ENCODE peak calls at places on chromosomes 5 and 9, in four cellular contexts. B is H1, F is HepG2, Z is K562. D is an unnamed sample.
A peak's percentile ranks its signal among the peaks of the same experiment; 100 is the strongest.

GRCh38 chr5:54701179-54701578 is 183.6 kb downstream of the SNX18 start:
- DNase-seq in B (no peak), F (no peak), Z (no peak), D (no peak)

GRCh38 chr9:106731910-106732309 is 131.1 kb upstream of the ZNF462 start:
- DNase-seq in B (no peak), F (no peak), Z (no peak), D (no peak)

GRCh38 chr5:123156577-123157296 is 67.7 kb downstream of the PRDM6 start:
- DNase-seq in B (no peak), F (no peak), Z (no peak), D (no peak)

GRCh38 chr5:126919566-126919965 is 110.8 kb downstream of the MARCHF3 start:
- DNase-seq in B (no peak), F (no peak), Z (no peak), D (peak; percentile 64)

GRCh38 chr9:94717656-94718225 is 8.8 kb upstream of the AOPEP start:
- DNase-seq in B (no peak), F (no peak), Z (no peak), D (no peak)

GRCh38 chr5:110159202-110159601 is 469.5 kb downstream of the MAN2A1 start:
- DNase-seq in B (no peak), F (no peak), Z (no peak), D (no peak)

GRCh38 chr5:9604416-9604815 is 25.7 kb downstream of the TAS2R1 start:
- DNase-seq in B (no peak), F (no peak), Z (no peak), D (no peak)

GRCh38 chr5:54249210-54250028 is 61.0 kb downstream of the ARL15 start:
- DNase-seq in B (no peak), F (no peak), Z (peak; percentile 29), D (no peak)

GRCh38 chr9:131723632-131724031 is 16.2 kb downstream of the RAPGEF1 start:
- DNase-seq in B (no peak), F (no peak), Z (no peak), D (no peak)

GRCh38 chr5:73447234-73448071 is 1.1 kb downstream of the FOXD1 start:
- DNase-seq in B (no peak), F (no peak), Z (peak; percentile 68), D (peak; percentile 41)

GRCh38 chr5:142390303-142390840 is 65.6 kb upstream of the SPRY4 start:
- DNase-seq in B (no peak), F (no peak), Z (no peak), D (no peak)

GRCh38 chr9:135989722-135990467 is 28.7 kb upstream of the UBAC1 start:
- DNase-seq in B (no peak), F (no peak), Z (no peak), D (no peak)

GRCh38 chr9:111953444-111953843 is 56.8 kb downstream of the UGCG start:
- DNase-seq in B (no peak), F (no peak), Z (no peak), D (no peak)

GRCh38 chr5:147512640-147513334 is 2.9 kb upstream of the DPYSL3 start:
- DNase-seq in B (no peak), F (no peak), Z (no peak), D (no peak)

DNA sequence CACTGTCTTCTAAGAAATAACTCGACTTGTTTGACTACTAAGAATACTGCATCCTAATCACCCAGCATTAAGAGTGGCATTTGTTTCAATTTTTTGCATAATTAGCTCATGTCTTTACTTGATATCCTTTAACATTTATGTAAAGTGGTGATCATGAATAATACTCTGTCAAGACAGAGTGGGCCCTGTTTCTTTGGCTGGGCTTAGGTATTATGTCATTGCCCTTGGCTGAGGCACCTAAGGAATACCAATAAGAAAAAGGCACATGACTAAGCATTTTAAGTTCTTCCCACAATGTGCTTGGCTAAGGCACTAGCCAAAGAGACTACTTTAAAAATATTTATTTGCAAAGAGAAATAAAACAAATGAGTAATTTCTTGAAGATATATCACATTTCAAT is 308.1 kb downstream of the CTNND2 start:
- DNase-seq in B (no peak), F (no peak), Z (no peak), D (no peak)
- TF ChIP-seq JUN in B (no peak), F (no peak), Z (no peak), D (no peak)

DNA sequence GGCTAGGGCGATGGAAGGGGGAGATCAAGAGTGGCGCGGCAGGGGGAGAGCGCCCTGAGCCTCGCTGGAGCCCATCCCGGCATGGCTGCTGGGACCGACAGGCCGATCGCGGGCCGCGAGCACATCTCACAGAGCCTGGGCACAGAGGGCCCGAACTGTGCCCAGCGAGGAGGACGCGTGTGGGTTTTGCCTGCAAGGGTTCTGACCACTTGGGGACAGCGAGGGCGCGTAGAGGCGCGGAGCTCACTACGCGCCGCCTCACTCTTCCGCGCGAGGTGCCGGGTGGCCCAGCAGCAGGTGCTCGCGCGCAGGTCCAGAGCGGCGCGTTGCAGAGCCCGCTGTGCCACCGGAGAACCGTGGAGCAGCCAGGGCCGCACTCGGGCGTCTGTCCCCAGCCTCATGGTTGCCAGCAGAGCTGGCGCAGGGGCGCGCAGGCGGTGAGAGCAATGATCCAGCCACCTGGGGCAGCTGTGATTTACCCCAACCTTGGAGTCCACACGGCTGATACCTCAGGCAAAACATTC is 16.3 kb upstream of the PITX1 start:
- DNase-seq in B (no peak), F (no peak), Z (no peak), D (no peak)
- TF ChIP-seq EZH2 in B (peak; percentile 89), F (no peak), Z (no peak), D (peak; percentile 73)

GRCh38 chr5:61026004-61026403 is 81.0 kb downstream of the NDUFAF2 start:
- DNase-seq in B (no peak), F (no peak), Z (no peak), D (no peak)

GRCh38 chr5:61018102-61018501 is 73.1 kb downstream of the NDUFAF2 start:
- DNase-seq in B (no peak), F (no peak), Z (no peak), D (no peak)

GRCh38 chr5:61020415-61020814 is 75.4 kb downstream of the NDUFAF2 start:
- DNase-seq in B (no peak), F (peak; percentile 5), Z (no peak), D (no peak)

GRCh38 chr5:61019642-61020041 is 74.6 kb downstream of the NDUFAF2 start:
- DNase-seq in B (no peak), F (no peak), Z (no peak), D (peak; percentile 23)

GRCh38 chr5:61023131-61023530 is 78.1 kb downstream of the NDUFAF2 start:
- DNase-seq in B (no peak), F (no peak), Z (no peak), D (no peak)
- TF ChIP-seq JUN in B (no peak), F (no peak), Z (no peak), D (no peak)

DNA sequence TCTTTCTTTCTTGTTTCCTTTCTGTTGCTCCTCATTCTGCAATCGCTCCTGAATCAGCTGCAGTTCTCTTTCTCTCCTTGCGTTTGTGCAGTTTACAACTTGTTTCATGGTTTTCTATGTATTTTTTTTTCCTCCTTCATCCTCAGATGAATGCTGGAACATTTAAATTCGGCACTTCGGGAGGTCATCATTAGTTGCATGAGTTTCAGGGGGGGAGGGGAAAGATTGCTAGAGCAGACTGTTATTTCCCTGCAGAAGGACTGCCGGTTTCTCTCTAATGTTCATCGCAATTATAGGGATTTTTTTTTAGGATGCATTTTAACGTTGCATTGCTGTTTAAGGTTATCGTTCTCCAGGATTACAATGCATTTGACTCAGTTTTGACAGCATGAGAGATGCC is 1311.9 kb upstream of the WWC1 start:
- DNase-seq in B (no peak), F (no peak), Z (no peak), D (no peak)
- TF ChIP-seq EZH2 in B (no peak), F (no peak), Z (no peak), D (no peak)

GRCh38 chr5:13354611-13355010 is 589.9 kb downstream of the DNAH5 start:
- DNase-seq in B (no peak), F (no peak), Z (no peak), D (no peak)
- TF ChIP-seq JUN in B (no peak), F (no peak), Z (no peak), D (no peak)

GRCh38 chr9:27528886-27529315 is 713 bp downstream of the MOB3B start:
- DNase-seq in B (no peak), F (no peak), Z (peak; percentile 26), D (peak; percentile 10)

GRCh38 chr9:27530915-27531762 is 1.5 kb upstream of the MOB3B start:
- DNase-seq in B (no peak), F (no peak), Z (peak; percentile 5), D (no peak)

GRCh38 chr9:27529316-27530278 is at the start of gene MOB3B:
- DNase-seq in B (no peak), F (peak; percentile 31), Z (peak; percentile 46), D (peak; percentile 60)

GRCh38 chr9:27528278-27528885 is 1.2 kb downstream of the MOB3B start:
- DNase-seq in B (peak; percentile 63), F (no peak), Z (peak; percentile 41), D (peak; percentile 6)

GRCh38 chr9:27527702-27528277 is 1.8 kb downstream of the MOB3B start:
- DNase-seq in B (no peak), F (no peak), Z (no peak), D (no peak)
- TF ChIP-seq EZH2 in B (no peak), F (no peak), Z (no peak), D (no peak)